ENCODE peak calls at places on chromosomes 11 and 22, in five cellular contexts. One of them, this sample, is unnamed.

GRCh38 chr22:48968201-48968959 is 859.3 kb downstream of the BRD1 start:
- DNase-seq in cardiac fibroblast: no peak
- DNase-seq in neural crest cell: no peak
- DNase-seq in K562: no peak
- DNase-seq in Peyer's patch: no peak
- DNase-seq in this sample: no peak

GRCh38 chr11:133982901-133983300 is 26.1 kb upstream of the IGSF9B start:
- DNase-seq in cardiac fibroblast: no peak
- DNase-seq in neural crest cell: no peak
- DNase-seq in K562: no peak
- DNase-seq in Peyer's patch: no peak
- DNase-seq in this sample: no peak

GRCh38 chr22:19473578-19473977 is 5.4 kb downstream of the UFD1 start:
- DNase-seq in cardiac fibroblast: peak; percentile 28
- DNase-seq in neural crest cell: no peak
- DNase-seq in K562: no peak
- DNase-seq in Peyer's patch: no peak
- DNase-seq in this sample: no peak

GRCh38 chr11:58059011-58059358 is 28.2 kb downstream of the OR6Q1 start:
- DNase-seq in cardiac fibroblast: peak; percentile 93
- DNase-seq in neural crest cell: no peak
- DNase-seq in K562: no peak
- DNase-seq in Peyer's patch: no peak
- DNase-seq in this sample: no peak

GRCh38 chr11:77381749-77382693 is 80.5 kb upstream of the GDPD4 start:
- DNase-seq in cardiac fibroblast: peak; percentile 65
- DNase-seq in neural crest cell: no peak
- DNase-seq in K562: no peak
- DNase-seq in Peyer's patch: no peak
- DNase-seq in this sample: no peak

GRCh38 chr11:125171974-125172373 is 7.4 kb downstream of the PKNOX2 start:
- DNase-seq in cardiac fibroblast: no peak
- DNase-seq in neural crest cell: no peak
- DNase-seq in K562: no peak
- DNase-seq in Peyer's patch: no peak
- DNase-seq in this sample: no peak

GRCh38 chr11:107549253-107549953 is 16.1 kb downstream of the ALKBH8 start:
- DNase-seq in cardiac fibroblast: peak; percentile 72
- DNase-seq in neural crest cell: no peak
- DNase-seq in K562: peak; percentile 41
- DNase-seq in Peyer's patch: peak; percentile 54
- DNase-seq in this sample: no peak

GRCh38 chr22:19117111-19117512 is 5.1 kb downstream of the DGCR2 start:
- DNase-seq in cardiac fibroblast: no peak
- DNase-seq in neural crest cell: no peak
- DNase-seq in K562: no peak
- DNase-seq in Peyer's patch: peak; percentile 65
- DNase-seq in this sample: no peak

GRCh38 chr22:36147196-36147788 is 13.3 kb downstream of the APOL3 start:
- DNase-seq in cardiac fibroblast: peak; percentile 19
- DNase-seq in neural crest cell: no peak
- DNase-seq in K562: no peak
- DNase-seq in Peyer's patch: peak; percentile 37
- DNase-seq in this sample: no peak

GRCh38 chr22:49534386-49534785 is 293.3 kb downstream of the BRD1 start:
- DNase-seq in cardiac fibroblast: no peak
- DNase-seq in neural crest cell: no peak
- DNase-seq in K562: no peak
- DNase-seq in Peyer's patch: no peak
- DNase-seq in this sample: no peak

DNA sequence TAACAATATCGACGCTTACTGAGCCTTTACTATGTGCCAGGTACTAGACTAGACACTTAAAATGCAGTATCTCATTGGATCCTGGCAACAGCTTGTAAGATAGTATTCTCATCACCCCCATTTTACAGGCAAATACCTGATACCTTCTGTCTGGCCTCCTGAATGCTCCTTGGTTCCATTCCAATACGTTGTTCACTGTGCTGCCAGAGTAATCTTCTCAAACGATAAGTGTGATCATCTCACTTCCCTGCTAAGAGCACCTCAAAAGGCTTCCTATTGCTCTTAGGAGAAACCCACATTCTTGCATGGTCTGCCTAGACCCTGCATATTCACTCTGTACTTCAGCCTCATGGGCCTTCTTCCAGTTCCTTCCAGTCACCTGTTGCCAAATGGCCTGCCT is 1.3 kb upstream of the NRIP3 start:
- DNase-seq in cardiac fibroblast: no peak
- DNase-seq in neural crest cell: no peak
- DNase-seq in K562: no peak
- DNase-seq in Peyer's patch: no peak
- DNase-seq in this sample: no peak
- TF ChIP-seq CTCF in cardiac fibroblast: no peak
- TF ChIP-seq CTCF in neural crest cell: no peak
- TF ChIP-seq CTCF in K562: no peak
- TF ChIP-seq CTCF in Peyer's patch: no peak
- TF ChIP-seq CTCF in this sample: no peak

DNA sequence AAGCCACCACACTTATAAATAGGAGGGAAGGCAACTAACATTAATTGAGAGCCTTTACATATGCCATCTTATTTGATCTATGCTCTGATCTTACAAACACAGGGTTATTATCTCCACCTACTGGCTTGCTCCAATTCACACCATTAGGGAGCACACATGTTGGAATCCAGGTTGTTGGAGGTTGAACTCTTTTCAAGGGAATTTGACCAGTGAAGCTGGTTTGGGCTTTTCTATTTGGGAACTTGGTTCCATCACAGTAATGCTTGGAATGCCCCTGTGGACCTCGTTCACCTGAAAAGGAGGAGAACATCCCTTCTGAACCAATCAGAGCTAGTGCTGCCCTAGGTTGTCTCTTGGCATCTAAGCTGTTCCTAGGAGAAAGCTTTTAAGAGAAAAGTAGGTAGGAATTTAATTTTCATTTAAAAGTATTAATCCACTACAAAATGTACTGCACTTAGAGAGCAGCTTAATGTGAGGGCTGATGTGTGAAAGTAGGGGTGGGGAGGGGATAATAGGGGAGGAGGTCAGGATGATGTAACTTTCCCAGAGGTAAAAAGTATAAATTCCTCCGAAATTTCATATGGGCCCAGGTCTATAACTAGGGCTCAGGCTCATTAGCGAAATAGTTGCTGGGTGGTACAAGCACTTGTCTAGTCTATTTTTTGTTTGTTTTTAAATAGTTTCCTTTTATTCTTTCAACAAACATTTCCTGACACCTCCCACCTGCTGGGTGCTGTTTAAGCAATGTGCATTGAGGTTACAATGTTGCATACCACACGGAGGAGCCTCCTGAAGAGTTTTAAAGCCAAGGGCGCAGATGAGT is 7.6 kb upstream of the MICAL2 start:
- DNase-seq in cardiac fibroblast: no peak
- DNase-seq in neural crest cell: no peak
- DNase-seq in K562: no peak
- DNase-seq in Peyer's patch: peak; percentile 25
- DNase-seq in this sample: no peak
- TF ChIP-seq CTCF in cardiac fibroblast: peak; percentile 9
- TF ChIP-seq CTCF in neural crest cell: no peak
- TF ChIP-seq CTCF in K562: no peak
- TF ChIP-seq CTCF in Peyer's patch: peak; percentile 39
- TF ChIP-seq CTCF in this sample: no peak

GRCh38 chr11:6362868-6363678 is 27.2 kb upstream of the SMPD1 start:
- DNase-seq in cardiac fibroblast: peak; percentile 87
- DNase-seq in neural crest cell: peak; percentile 80
- DNase-seq in K562: peak; percentile 65
- DNase-seq in Peyer's patch: peak; percentile 85
- DNase-seq in this sample: peak; percentile 26
- TF ChIP-seq CTCF in cardiac fibroblast: peak; percentile 96
- TF ChIP-seq CTCF in neural crest cell: peak; percentile 87
- TF ChIP-seq CTCF in K562: peak; percentile 86
- TF ChIP-seq CTCF in Peyer's patch: peak; percentile 64
- TF ChIP-seq CTCF in this sample: no peak

GRCh38 chr11:47449541-47449940 is 605 bp upstream of the RAPSN start:
- DNase-seq in cardiac fibroblast: no peak
- DNase-seq in neural crest cell: no peak
- DNase-seq in K562: no peak
- DNase-seq in Peyer's patch: no peak
- DNase-seq in this sample: no peak
- TF ChIP-seq CTCF in cardiac fibroblast: no peak
- TF ChIP-seq CTCF in neural crest cell: no peak
- TF ChIP-seq CTCF in K562: no peak
- TF ChIP-seq CTCF in Peyer's patch: no peak
- TF ChIP-seq CTCF in this sample: no peak

GRCh38 chr11:65859134-65859811 is 960 bp upstream of the MUS81 start:
- DNase-seq in cardiac fibroblast: peak; percentile 99
- DNase-seq in neural crest cell: peak; percentile 96
- DNase-seq in K562: peak; percentile 95
- DNase-seq in Peyer's patch: peak; percentile 100
- DNase-seq in this sample: peak; percentile 90
- TF ChIP-seq CTCF in cardiac fibroblast: peak; percentile 13
- TF ChIP-seq CTCF in neural crest cell: peak; percentile 34
- TF ChIP-seq CTCF in K562: peak; percentile 12
- TF ChIP-seq CTCF in Peyer's patch: peak; percentile 25
- TF ChIP-seq CTCF in this sample: no peak

DNA sequence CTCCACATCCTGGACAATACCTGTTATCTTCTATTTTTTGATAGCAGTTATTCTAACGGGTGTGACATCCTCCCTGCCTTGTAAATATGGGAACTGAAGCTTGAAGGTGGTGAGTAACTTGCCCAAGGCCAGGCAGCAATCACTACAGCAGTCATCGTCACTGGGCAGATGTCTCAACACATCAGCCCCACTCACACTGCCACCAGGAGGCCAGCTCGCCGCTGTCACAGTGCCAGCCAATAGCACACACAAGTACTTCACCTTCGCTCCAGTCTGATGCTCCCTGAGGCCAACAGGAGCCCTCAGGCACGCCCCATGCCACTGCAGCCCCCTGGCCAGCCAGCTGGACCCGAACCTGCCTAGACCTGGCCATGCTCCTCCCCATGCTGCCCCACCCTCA is 4.9 kb upstream of the TTLL1 start:
- DNase-seq in cardiac fibroblast: peak; percentile 26
- DNase-seq in neural crest cell: no peak
- DNase-seq in K562: no peak
- DNase-seq in Peyer's patch: peak; percentile 76
- DNase-seq in this sample: no peak
- TF ChIP-seq CTCF in cardiac fibroblast: no peak
- TF ChIP-seq CTCF in neural crest cell: peak; percentile 15
- TF ChIP-seq CTCF in K562: no peak
- TF ChIP-seq CTCF in Peyer's patch: peak; percentile 50
- TF ChIP-seq CTCF in this sample: no peak

DNA sequence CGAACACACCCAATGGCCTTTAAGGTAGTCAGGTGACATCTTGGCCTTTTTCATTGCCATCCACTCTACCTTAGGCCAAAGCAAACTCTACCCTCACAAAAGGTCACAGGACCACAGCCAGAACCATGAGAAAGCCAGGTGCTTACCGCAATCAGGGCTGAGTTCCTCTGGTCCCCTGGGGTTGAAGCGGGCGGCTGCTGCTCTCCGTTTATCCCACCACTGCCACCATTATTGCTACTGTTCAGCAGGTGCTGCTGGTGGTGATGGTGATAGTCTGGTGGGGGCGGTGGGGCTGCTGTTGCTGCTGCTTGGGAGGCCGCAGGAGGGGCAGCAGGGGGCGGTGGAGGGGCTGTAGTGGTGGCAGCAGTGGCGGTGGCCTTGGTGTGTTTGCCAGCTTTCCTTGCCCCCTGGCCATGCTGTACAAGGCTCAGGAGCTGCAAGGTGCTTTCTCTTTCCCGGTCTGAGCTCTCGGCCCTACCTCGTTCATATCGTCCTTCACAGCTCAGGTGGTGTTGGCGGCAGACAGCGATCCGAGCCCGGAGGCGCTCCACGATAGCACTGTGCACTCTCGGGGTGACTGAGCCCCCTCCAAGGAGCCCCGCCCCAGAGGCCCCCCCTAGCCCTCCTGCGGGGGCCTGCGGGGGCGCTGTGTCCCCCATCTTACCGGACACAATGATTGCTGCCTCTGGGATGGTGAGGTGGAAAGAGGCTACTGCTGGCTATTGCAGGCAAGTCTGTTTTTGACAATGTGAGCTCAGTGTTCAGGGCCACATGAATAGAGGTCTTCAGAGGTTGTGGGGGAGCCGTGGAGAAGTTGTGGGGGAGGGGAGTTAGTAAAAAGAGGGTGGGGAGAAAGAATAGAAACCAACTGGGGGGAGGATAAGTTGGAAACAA is 1.5 kb downstream of the MAML2 start:
- DNase-seq in cardiac fibroblast: peak; percentile 61
- DNase-seq in neural crest cell: no peak
- DNase-seq in K562: peak; percentile 76
- DNase-seq in Peyer's patch: peak; percentile 87
- DNase-seq in this sample: peak; percentile 54
- TF ChIP-seq CTCF in cardiac fibroblast: peak; percentile 57
- TF ChIP-seq CTCF in neural crest cell: peak; percentile 40
- TF ChIP-seq CTCF in K562: peak; percentile 98
- TF ChIP-seq CTCF in Peyer's patch: peak; percentile 44
- TF ChIP-seq CTCF in this sample: no peak